ENCODE peak calls at places on chromosomes 6 and 20, in four cellular contexts. N is CD8-positive, alpha-beta T cell; V is adrenal gland; S is right lobe of liver. L is an unnamed sample.
A peak's percentile ranks its signal among the peaks of the same experiment; 100 is the strongest.

GRCh38 chr20:12012241-12013222 is 94.8 kb downstream of the BTBD3 start:
- DNase-seq in S (peak; percentile 47), V (peak; percentile 44), N (no peak), L (no peak)

GRCh38 chr6:26392932-26393636 is 9.0 kb upstream of the BTN3A1 start:
- DNase-seq in N (no peak), V (no peak), S (no peak), L (no peak)

GRCh38 chr6:148457137-148457842 is 114.7 kb downstream of the SASH1 start:
- DNase-seq in V (no peak), N (no peak), S (no peak), L (no peak)

GRCh38 chr6:133553652-133554051 is 312.5 kb downstream of the EYA4 start:
- DNase-seq in S (peak; percentile 49), N (no peak), V (peak; percentile 40), L (peak; percentile 67)

GRCh38 chr20:3563548-3564177 is 92.8 kb downstream of the ATRN start:
- DNase-seq in N (no peak), V (no peak), S (no peak), L (no peak)

GRCh38 chr6:69179681-69180080 is 544.6 kb downstream of the ADGRB3 start:
- DNase-seq in N (no peak), S (no peak), V (no peak), L (no peak)

GRCh38 chr6:170142559-170142958 is 148.3 kb downstream of the DLL1 start:
- DNase-seq in S (no peak), V (no peak), N (no peak), L (no peak)

GRCh38 chr6:14053776-14054175 is 63.8 kb upstream of the CD83 start:
- DNase-seq in V (no peak), N (no peak), S (no peak), L (no peak)

GRCh38 chr6:13813621-13814175 is 659 bp downstream of the MCUR1 start:
- DNase-seq in S (peak; percentile 86), V (peak; percentile 57), N (no peak), L (peak; percentile 84)

GRCh38 chr20:50190251-50191064 is at the start of gene CEBPB:
- DNase-seq in S (peak; percentile 98), V (peak; percentile 95), N (peak; percentile 85), L (peak; percentile 92)

GRCh38 chr6:4055420-4056041 is 23.4 kb downstream of the FAM217A start:
- DNase-seq in N (no peak), S (no peak), V (peak; percentile 44), L (no peak)

GRCh38 chr20:22338140-22338708 is 246.1 kb downstream of the FOXA2 start:
- DNase-seq in N (no peak), V (no peak), S (no peak), L (no peak)

GRCh38 chr6:69466979-69467570 is 329.7 kb downstream of the LMBRD1 start:
- DNase-seq in N (no peak), V (no peak), S (no peak), L (no peak)

GRCh38 chr6:151690768-151691562 is 116.5 kb upstream of the ESR1 start:
- DNase-seq in N (no peak), V (no peak), S (no peak), L (no peak)

GRCh38 chr20:57547250-57547649 is 13.7 kb upstream of the PCK1 start:
- DNase-seq in S (peak; percentile 62), N (no peak), V (no peak), L (no peak)

GRCh38 chr6:81557811-81558210 is 194.7 kb downstream of the TENT5A start:
- DNase-seq in S (no peak), V (no peak), N (no peak), L (no peak)

GRCh38 chr6:5809471-5809870 is 197.3 kb downstream of the NRN1 start:
- DNase-seq in V (no peak), N (no peak), S (no peak), L (no peak)

GRCh38 chr6:76992553-76992952 is 470.7 kb downstream of the HTR1B start:
- DNase-seq in V (no peak), S (no peak), N (no peak), L (no peak)

GRCh38 chr6:83442752-83443151 is 11.9 kb upstream of the ME1 start:
- DNase-seq in S (no peak), V (no peak), N (no peak), L (no peak)

GRCh38 chr6:71254323-71254722 is 34.3 kb upstream of the OGFRL1 start:
- DNase-seq in V (no peak), N (no peak), S (no peak), L (no peak)

DNA sequence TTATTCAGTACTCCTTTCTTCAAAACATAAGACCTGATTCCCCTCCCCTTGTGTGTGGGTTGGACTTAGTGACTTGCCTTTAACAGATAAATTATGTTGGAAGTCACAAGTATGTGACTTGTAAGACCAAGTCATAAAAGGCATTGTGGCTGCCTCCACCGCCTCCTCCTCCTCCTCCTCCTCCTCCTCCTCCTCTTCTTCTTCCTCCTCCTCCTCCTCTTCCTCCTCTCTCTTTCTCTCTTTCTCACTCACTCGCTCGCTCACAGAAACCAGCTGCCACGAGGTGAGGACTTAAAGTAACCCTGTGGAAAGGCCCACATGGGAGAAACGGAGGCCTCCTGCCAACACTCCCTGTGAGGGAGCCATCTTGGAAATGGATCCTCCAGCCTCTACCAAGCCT is 64.0 kb downstream of the NCR2 start:
- DNase-seq in S (no peak), N (no peak), V (no peak), L (no peak)
- H3K27me3 ChIP-seq in S (no peaks in the 10 kb centered on the region), N (no peaks in the 10 kb centered on the region), V (peaks cover 1% of the 10 kb centered on the region), L (no peaks in the 10 kb centered on the region)

DNA sequence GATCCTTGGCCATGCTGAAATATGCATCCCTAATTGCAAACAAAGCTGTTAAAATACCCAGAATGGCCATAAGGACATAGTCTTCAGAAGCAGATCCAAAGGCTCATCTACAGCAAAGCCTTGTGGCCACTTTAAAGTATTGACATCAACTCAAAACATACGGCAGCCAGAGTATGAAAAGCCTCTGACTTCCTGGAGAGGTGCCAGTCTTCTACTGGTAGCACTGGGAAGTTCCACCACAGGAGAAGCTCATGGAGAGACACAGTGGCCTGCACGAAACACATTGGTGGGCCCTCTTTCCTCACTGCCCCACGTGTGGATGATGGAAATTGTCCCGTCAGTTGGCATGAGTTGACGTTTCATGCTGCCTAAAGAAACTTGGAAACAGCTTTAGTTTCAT is 202.6 kb upstream of the HEY2 start:
- DNase-seq in N (no peak), V (no peak), S (peak; percentile 47), L (no peak)
- TF ChIP-seq CTCF in N (no peak), V (no peak), S (peak; percentile 15), L (no peak)

DNA sequence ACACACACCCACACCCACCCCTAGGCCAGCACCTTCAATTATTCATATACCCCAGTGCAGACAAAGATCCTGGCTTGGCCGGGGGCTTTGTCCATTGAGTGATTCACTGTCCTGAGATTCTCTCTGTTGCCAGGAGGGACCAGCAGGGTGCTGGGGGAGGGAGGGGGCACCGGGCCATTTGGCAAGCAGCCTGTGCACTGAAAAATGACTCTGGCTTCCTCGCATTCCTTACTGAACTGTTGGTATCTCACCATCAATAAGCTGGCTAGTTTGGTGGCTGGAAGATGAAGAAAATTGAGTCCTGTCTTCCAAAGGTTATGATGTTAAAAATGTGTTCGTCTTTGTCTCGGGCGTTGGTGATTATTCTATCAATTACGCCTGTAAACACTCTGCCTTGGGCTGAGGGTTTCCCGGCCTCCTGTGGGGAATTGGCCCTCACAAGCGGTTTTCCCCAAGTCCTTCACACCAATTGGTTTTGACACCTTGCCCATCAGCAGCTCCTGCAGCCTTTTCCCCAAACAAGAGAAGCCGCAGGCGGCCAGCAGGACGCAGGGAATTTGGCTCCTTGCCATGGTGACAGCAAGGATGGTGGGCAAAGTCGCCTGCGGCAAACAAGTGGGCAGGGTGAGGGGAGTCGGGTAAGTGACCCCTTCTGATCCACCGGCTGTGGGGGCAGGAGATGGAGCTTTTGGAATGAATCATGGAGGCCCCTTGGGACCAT is 4.9 kb downstream of the VSTM2L start:
- DNase-seq in V (peak; percentile 58), S (no peak), N (no peak), L (no peak)
- H3K27me3 ChIP-seq in V (no peaks in the 10 kb centered on the region), S (no peaks in the 10 kb centered on the region), N (peaks cover 9% of the 10 kb centered on the region), L (peaks cover 4% of the 10 kb centered on the region)

DNA sequence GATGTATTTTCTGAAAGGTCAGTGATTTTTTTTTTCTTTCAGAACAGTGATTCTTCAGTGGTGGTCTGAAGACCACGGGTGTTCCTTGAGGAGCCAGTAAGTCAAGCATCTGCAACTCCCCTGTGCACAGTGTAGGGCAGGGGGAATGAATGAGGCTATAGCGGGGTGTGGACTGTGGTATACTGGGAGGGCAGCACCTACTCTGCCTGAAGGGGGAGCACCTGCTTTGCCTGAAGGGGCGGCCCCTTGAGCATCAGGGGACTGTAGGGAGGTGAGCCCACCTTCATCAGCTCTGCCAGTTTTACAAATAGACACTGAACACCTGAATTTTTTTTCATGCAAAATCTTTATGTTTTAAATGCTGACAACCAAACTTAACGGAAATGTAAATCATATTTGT is 77.5 kb upstream of the RIPOR2 start:
- DNase-seq in S (no peak), N (no peak), V (no peak), L (no peak)
- TF ChIP-seq CTCF in S (no peak), N (no peak), V (no peak), L (no peak)

DNA sequence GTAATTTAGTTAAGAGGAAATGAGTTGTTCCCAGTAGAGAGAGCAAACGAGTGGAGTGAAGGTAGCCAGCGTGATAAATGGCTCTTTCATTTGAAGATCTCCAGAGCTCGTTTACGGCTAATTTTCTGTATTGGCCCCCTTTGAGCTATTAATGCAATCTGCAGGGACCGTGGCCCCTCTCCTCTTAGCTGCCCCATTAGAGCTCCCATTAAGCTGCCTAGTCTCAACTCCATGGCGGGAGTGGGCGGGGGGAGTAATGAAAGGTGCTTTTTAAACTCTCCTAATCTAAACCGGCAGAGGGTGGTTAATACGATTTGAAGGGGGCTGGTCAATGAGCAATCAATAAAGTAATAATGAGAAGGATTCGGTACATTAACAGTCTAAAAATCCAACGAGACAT is 12.5 kb downstream of the TFAP2B start:
- DNase-seq in V (no peak), N (no peak), S (no peak), L (no peak)
- H3K27me3 ChIP-seq in V (peaks cover 18% of the 10 kb centered on the region), N (peaks cover 6% of the 10 kb centered on the region), S (no peaks in the 10 kb centered on the region), L (peaks cover 13% of the 10 kb centered on the region)

DNA sequence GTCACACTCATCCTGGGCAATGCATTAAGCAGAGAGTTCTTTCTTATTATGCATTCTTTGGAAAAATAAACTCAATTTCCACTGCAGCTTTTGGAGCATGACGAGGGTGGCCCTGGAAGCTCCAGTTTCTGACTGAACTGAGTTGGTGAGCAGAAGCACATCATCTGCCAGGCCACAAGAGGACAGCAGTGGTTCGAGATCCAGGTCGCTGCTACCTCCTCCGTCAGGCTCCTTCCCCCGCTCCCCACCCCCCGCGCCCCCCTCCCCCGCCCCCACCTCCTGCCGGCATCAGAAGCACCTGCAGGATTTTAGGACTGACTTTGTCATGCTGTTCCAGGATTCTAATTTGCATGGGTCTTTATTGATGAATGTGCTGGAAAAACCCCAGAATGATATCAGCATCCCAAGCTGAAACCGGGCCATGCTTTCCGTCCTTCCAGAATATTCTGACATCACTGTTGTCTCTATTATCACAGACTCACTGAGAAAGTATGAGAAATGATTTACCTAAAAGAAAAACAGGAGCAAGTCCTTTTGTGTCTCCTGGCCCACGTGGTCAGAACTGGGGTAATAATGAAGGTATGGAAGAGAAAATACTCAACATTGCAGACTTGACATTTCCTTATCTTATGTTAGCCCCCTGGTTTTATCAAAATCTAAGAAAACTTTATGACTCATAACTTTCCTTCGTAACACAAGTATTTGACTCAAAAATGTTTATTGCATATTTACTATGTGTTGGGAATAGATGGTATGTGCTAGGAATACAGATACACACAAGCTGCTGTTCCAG is 220.1 kb upstream of the EXOC2 start:
- DNase-seq in V (no peak), S (no peak), N (no peak), L (peak; percentile 59)
- TF ChIP-seq CTCF in V (no peak), S (peak; percentile 45), N (no peak), L (peak; percentile 72)

L was measured in thyroid gland.